ENCODE peak calls at places on chromosomes 7 and 10, in ten cellular contexts. O, H, S, D, M, X, W, Q, T and C are unnamed samples.
A peak's percentile ranks its signal among the peaks of the same experiment; 100 is the strongest.

GRCh38 chr7:1665721-1666250 is 4.3 kb upstream of the ELFN1 start:
- DNase-seq in W (no peak), X (peak; percentile 10), Q (peak; percentile 4), T (no peak), S (peak; percentile 48), D (no peak), M (peak; percentile 69), O (no peak), H (no peak), C (peak; percentile 27)

GRCh38 chr7:57178768-57179139 is 46.5 kb upstream of the ZNF479 start:
- DNase-seq in M (no peak), T (no peak), X (no peak), S (no peak), D (no peak), H (no peak), O (no peak), Q (no peak), W (no peak), C (no peak)

GRCh38 chr10:59830601-59831259 is 75.6 kb downstream of the CCDC6 start:
- DNase-seq in S (peak; percentile 60), T (peak; percentile 68), Q (peak; percentile 56), M (peak; percentile 31), W (no peak), H (peak; percentile 46), X (peak; percentile 59), D (peak; percentile 48), O (no peak), C (peak; percentile 74)

GRCh38 chr7:154569916-154570315 is 433.0 kb downstream of the PAXIP1 start:
- DNase-seq in O (no peak), W (no peak), S (no peak), X (no peak), Q (no peak), D (no peak), M (no peak), T (no peak), H (no peak), C (no peak)

GRCh38 chr7:25014735-25015134 is 34.8 kb upstream of the OSBPL3 start:
- DNase-seq in T (no peak), O (no peak), D (no peak), Q (peak; percentile 97), M (no peak), X (no peak), S (peak; percentile 16), H (no peak), W (no peak), C (no peak)

GRCh38 chr10:68135922-68136718 is 26.8 kb downstream of the MYPN start:
- DNase-seq in H (no peak), S (peak; percentile 87), O (peak; percentile 25), D (no peak), W (no peak), Q (peak; percentile 92), X (no peak), M (no peak), T (peak; percentile 92), C (peak; percentile 61)

GRCh38 chr10:113385021-113385975 is 167.6 kb upstream of the HABP2 start:
- DNase-seq in H (peak; percentile 79), T (peak; percentile 83), S (peak; percentile 84), D (peak; percentile 81), Q (peak; percentile 85), O (peak; percentile 86), M (peak; percentile 83), W (peak; percentile 13), X (peak; percentile 85), C (peak; percentile 81)

GRCh38 chr10:129758591-129759021 is 205.5 kb downstream of the EBF3 start:
- DNase-seq in M (peak; percentile 6), S (no peak), X (no peak), W (no peak), Q (no peak), O (peak; percentile 8), T (no peak), H (no peak), D (peak; percentile 22), C (peak; percentile 24)

GRCh38 chr10:53490553-53490952 is 718.0 kb upstream of the MBL2 start:
- DNase-seq in S (no peak), H (no peak), O (no peak), T (no peak), X (no peak), M (no peak), D (no peak), Q (no peak), W (no peak), C (no peak)

GRCh38 chr7:4045975-4046374 is 636.1 kb upstream of the FOXK1 start:
- DNase-seq in H (no peak), X (no peak), D (no peak), W (no peak), M (no peak), T (no peak), S (no peak), Q (no peak), O (no peak), C (no peak)

GRCh38 chr7:151427705-151428392 is 12.1 kb downstream of the CRYGN start:
- DNase-seq in X (no peak), H (no peak), D (no peak), S (no peak), W (no peak), Q (no peak), M (no peak), T (no peak), O (no peak), C (no peak)

GRCh38 chr10:87675396-87676376 is 16.0 kb downstream of the PAPSS2 start:
- DNase-seq in O (no peak), W (no peak), D (no peak), Q (peak; percentile 95), M (no peak), T (peak; percentile 79), S (peak; percentile 42), X (no peak), H (no peak), C (no peak)

GRCh38 chr7:106218546-106218945 is 66.2 kb downstream of the NAMPT start:
- DNase-seq in S (no peak), O (peak; percentile 22), D (no peak), M (no peak), X (no peak), H (no peak), T (no peak), W (no peak), Q (peak; percentile 21), C (no peak)

GRCh38 chr7:50229964-50230363 is 74.6 kb upstream of the IKZF1 start:
- DNase-seq in S (peak; percentile 30), X (no peak), Q (peak; percentile 8), D (no peak), O (no peak), T (no peak), W (no peak), H (no peak), M (no peak), C (no peak)
- TF ChIP-seq CTCF in S (peak; percentile 34), X (no peak), Q (peak; percentile 34), D (no peak), O (no peak), T (peak; percentile 18), W (peak; percentile 36), H (peak; percentile 15), M (peak; percentile 16), C (no peak)

GRCh38 chr7:74013539-74014272 is 14.3 kb upstream of the ELN start:
- DNase-seq in S (no peak), D (peak; percentile 83), W (no peak), X (peak; percentile 82), T (no peak), Q (no peak), H (no peak), M (no peak), O (no peak), C (no peak)
- TF ChIP-seq POLR2A in S (no peak), D (no peak), W (no peak), X (no peak), T (no peak), Q (no peak), H (no peak), M (no peak), O (no peak), C (no peak)

GRCh38 chr7:36313607-36314006 is 76.1 kb upstream of the ANLN start:
- DNase-seq in H (no peak), Q (no peak), D (no peak), S (no peak), M (no peak), W (no peak), X (no peak), T (no peak), O (no peak), C (no peak)

GRCh38 chr7:36310897-36311296 is 78.8 kb upstream of the ANLN start:
- DNase-seq in T (no peak), O (no peak), D (peak; percentile 20), H (no peak), Q (no peak), X (no peak), W (no peak), S (no peak), M (no peak), C (peak; percentile 8)

GRCh38 chr7:36312915-36313334 is 76.7 kb upstream of the ANLN start:
- DNase-seq in S (no peak), X (no peak), D (no peak), T (no peak), Q (no peak), H (no peak), W (no peak), O (no peak), M (no peak), C (peak; percentile 13)

GRCh38 chr7:36311539-36311938 is 78.1 kb upstream of the ANLN start:
- DNase-seq in X (no peak), H (no peak), O (no peak), Q (no peak), W (no peak), T (no peak), M (no peak), D (peak; percentile 14), S (no peak), C (no peak)

GRCh38 chr7:36312064-36312914 is 77.4 kb upstream of the ANLN start:
- DNase-seq in D (peak; percentile 90), Q (no peak), O (no peak), W (no peak), S (peak; percentile 37), X (peak; percentile 95), H (peak; percentile 72), T (no peak), M (no peak), C (no peak)
- TF ChIP-seq CTCF in D (peak; percentile 21), Q (no peak), O (no peak), W (peak; percentile 66), S (peak; percentile 31), X (peak; percentile 83), H (peak; percentile 58), T (no peak), M (no peak), C (no peak)

GRCh38 chr10:100998183-100998990 is 1.2 kb upstream of the LZTS2 start:
- DNase-seq in O (peak; percentile 79), M (peak; percentile 88), X (peak; percentile 90), Q (peak; percentile 81), T (peak; percentile 85), H (peak; percentile 90), D (peak; percentile 84), W (no peak), S (peak; percentile 77), C (peak; percentile 85)

GRCh38 chr10:100996678-100997363 is 2.8 kb upstream of the LZTS2 start:
- DNase-seq in H (peak; percentile 55), T (no peak), X (peak; percentile 66), W (no peak), D (peak; percentile 49), O (no peak), Q (no peak), M (no peak), S (peak; percentile 40), C (no peak)

GRCh38 chr10:100998991-100999741 is 442 bp upstream of the LZTS2 start:
- DNase-seq in M (peak; percentile 89), Q (peak; percentile 75), W (no peak), H (peak; percentile 84), X (peak; percentile 80), O (peak; percentile 66), T (peak; percentile 75), D (peak; percentile 82), S (peak; percentile 74), C (peak; percentile 89)

GRCh38 chr10:100999742-101000601 is at the start of gene LZTS2:
- DNase-seq in M (no peak), O (no peak), H (peak; percentile 24), T (peak; percentile 38), W (no peak), Q (no peak), X (peak; percentile 36), D (peak; percentile 49), S (no peak), C (peak; percentile 40)

GRCh38 chr10:100997364-100998182 is 2.0 kb upstream of the LZTS2 start:
- DNase-seq in O (peak; percentile 64), S (peak; percentile 85), M (peak; percentile 82), H (peak; percentile 88), Q (peak; percentile 65), W (no peak), T (peak; percentile 71), D (peak; percentile 84), X (peak; percentile 80), C (peak; percentile 84)
- TF ChIP-seq POLR2A in O (no peak), S (peak; percentile 29), M (peak; percentile 14), H (peak; percentile 70), Q (no peak), W (no peak), T (no peak), D (no peak), X (peak; percentile 56), C (peak; percentile 57)